ENCODE peak calls at places on chromosomes 13 and 19, in four cellular contexts. W is A549, S is WTC11, J is endothelial cell of umbilical vein. I is an unnamed sample.

GRCh38 chr13:80083516-80084085 is 257.3 kb downstream of the SPRY2 start:
- DNase-seq in W (no peak), S (no peak), J (peak), I (no peak)

GRCh38 chr13:49869514-49869913 is 66.6 kb downstream of the SPRYD7 start:
- DNase-seq in W (no peak), S (peak), J (peak), I (peak)

GRCh38 chr13:113139580-113139979 is 17.0 kb downstream of the F10 start:
- DNase-seq in W (no peak), S (no peak), J (no peak), I (no peak)

GRCh38 chr13:90413548-90413947 is 933.9 kb upstream of the MIR17HG start:
- DNase-seq in W (no peak), S (no peak), J (no peak), I (no peak)

GRCh38 chr13:106464076-106464475 is 71.4 kb downstream of the EFNB2 start:
- DNase-seq in W (no peak), S (no peak), J (no peak), I (peak)

GRCh38 chr13:91358384-91358776 is 10.9 kb downstream of the MIR17HG start:
- DNase-seq in W (no peak), S (no peak), J (no peak), I (peak)

GRCh38 chr13:111856571-111856970 is 210.4 kb upstream of the SOX1 start:
- DNase-seq in W (no peak), S (no peak), J (no peak), I (no peak)

GRCh38 chr13:111879719-111880118 is 187.2 kb upstream of the SOX1 start:
- DNase-seq in W (no peak), S (no peak), J (no peak), I (no peak)

GRCh38 chr13:24168980-24169379 is 8.5 kb downstream of the SPATA13 start:
- DNase-seq in W (no peak), S (no peak), J (no peak), I (no peak)

GRCh38 chr19:46704379-46705076 is 12.4 kb downstream of the PRKD2 start:
- DNase-seq in W (peak), S (peak), J (peak), I (peak)

GRCh38 chr19:11373885-11374448 is 499 bp upstream of the SWSAP1 start:
- DNase-seq in W (no peak), S (no peak), J (no peak), I (peak)

GRCh38 chr19:11374449-11375142 is at the start of gene SWSAP1:
- DNase-seq in W (peak), S (peak), J (peak), I (peak)

GRCh38 chr19:11373166-11373884 is 1.1 kb upstream of the SWSAP1 start:
- DNase-seq in W (no peak), S (peak), J (no peak), I (peak)

GRCh38 chr19:11377237-11377636 is 2.8 kb downstream of the SWSAP1 start:
- DNase-seq in W (peak), S (no peak), J (peak), I (peak)

GRCh38 chr19:11375143-11375948 is 880 bp downstream of the SWSAP1 start:
- DNase-seq in W (no peak), S (peak), J (peak), I (peak)
- TF ChIP-seq MAX in W (no peak), S (no peak), J (no peak), I (peak)

GRCh38 chr19:38975861-38976271 is 324 bp upstream of the FBXO17 start:
- DNase-seq in W (peak), S (peak), J (peak), I (no peak)
- TF ChIP-seq MAX in W (no peak), S (no peak), J (no peak), I (no peak)

GRCh38 chr19:2495130-2495641 is 19.3 kb downstream of the GADD45B start:
- DNase-seq in W (peak), S (no peak), J (peak), I (no peak)
- TF ChIP-seq MAX in W (no peak), S (no peak), J (no peak), I (no peak)

DNA sequence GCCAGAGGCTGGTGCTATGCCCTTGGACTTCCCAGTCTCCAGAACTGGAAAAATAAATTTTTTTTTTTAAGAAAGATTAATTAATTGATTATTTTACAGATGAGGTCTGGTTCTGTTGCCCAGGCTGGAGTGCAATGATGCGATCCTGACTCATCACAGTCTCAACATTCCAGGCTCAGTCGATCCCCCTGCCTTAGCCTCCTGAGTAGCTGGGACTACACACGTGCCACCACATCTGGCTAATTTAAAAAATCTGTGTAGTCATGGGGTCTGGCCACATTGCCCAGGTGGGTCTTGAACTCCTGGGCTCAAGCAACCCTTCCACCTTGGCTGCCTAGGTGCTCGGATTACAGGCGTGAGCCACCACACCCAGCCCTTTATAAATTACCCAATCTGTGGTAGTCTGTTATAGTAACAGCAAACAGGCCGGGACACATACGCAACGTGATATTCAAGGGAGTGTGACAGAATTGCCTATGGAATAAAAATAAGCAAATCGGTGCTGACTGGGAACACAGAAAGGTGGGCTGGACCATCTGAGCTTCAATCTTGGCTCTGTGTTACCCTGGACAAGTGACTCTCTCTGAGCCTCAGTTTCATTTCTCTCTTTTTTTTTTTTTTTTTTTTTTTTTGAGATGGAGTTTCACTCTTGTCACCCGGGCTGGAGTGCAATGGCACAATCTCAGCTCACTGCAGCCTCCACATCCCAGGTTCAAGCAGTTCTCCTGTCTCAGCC is 42.8 kb downstream of the PIN1 start:
- DNase-seq in W (no peak), S (no peak), J (no peak), I (no peak)
- TF ChIP-seq MAX in W (no peak), S (no peak), J (no peak), I (no peak)

GRCh38 chr19:17075860-17076538 is 422 bp downstream of the MYO9B start:
- DNase-seq in W (peak), S (no peak), J (peak), I (peak)
- TF ChIP-seq MAX in W (peak), S (no peak), J (no peak), I (peak)

DNA sequence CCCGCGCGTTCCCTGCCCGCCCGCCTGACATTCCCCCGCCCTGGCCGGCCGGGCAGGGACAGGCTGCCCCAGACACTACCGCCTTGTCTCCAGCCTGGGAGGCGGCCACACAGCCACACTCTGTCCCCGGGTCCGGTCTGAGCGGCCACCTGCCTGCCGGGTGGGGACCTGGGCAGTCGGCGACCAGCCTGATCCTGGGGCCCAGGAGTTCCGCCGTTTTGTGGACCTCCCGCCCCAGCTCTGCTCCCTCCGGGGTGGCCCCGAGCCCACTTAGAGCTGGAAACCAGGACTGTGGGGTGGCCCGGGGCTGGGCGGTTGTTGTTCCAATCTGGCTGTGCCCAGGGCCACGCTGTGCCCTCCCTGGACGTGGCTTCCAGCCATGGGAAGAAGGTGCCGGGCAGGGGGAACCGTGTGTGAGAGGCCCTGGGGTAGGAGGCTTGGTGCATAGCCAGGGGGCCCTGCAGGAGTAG is 12.0 kb downstream of the PALM start:
- DNase-seq in W (no peak), S (no peak), J (no peak), I (no peak)
- TF ChIP-seq MAX in W (no peak), S (no peak), J (no peak), I (no peak)